ENCODE peak calls at places on chromosomes 11 and 22, in six cellular contexts. K is stimulated activated CD4-positive, alpha-beta T cell treated with anti-CD3 and anti-CD28 coated beads, Interleukin-1b, Interleukin-23, amount 100 ng/mL, for 1 hour; A is T47D; M is activated CD4-positive, alpha-beta T cell treated with anti-CD3 and anti-CD28 coated beads for 1 hour; Y is hepatic stellate cell; P is non-pigmented ciliary epithelial cell. O is an unnamed sample.
A peak's percentile ranks its signal among the peaks of the same experiment; 100 is the strongest.

GRCh38 chr11:26551186-26551801 is 20.8 kb downstream of the MUC15 start:
- DNase-seq in A (peak; percentile 49), Y (no peak), P (no peak), K (no peak), M (no peak), O (no peak)

GRCh38 chr22:49329636-49330035 is 498.0 kb downstream of the BRD1 start:
- DNase-seq in Y (no peak), M (no peak), A (no peak), K (no peak), P (no peak), O (no peak)

GRCh38 chr11:5234390-5234834 is at the start of gene HBD:
- DNase-seq in M (no peak), A (no peak), P (peak; percentile 17), K (no peak), Y (peak; percentile 69), O (peak; percentile 4)

GRCh38 chr11:80031014-80031565 is 590.3 kb upstream of the TENM4 start:
- DNase-seq in A (no peak), M (no peak), K (no peak), P (no peak), Y (no peak), O (no peak)

GRCh38 chr11:64656797-64657196 is 65.8 kb downstream of the SLC22A12 start:
- DNase-seq in A (no peak), K (no peak), Y (no peak), P (no peak), M (no peak), O (no peak)

GRCh38 chr11:45657496-45658260 is 7.7 kb downstream of the CHST1 start:
- DNase-seq in A (no peak), P (no peak), M (no peak), K (no peak), Y (no peak), O (no peak)

GRCh38 chr22:33853200-33854097 is 66.8 kb downstream of the LARGE1 start:
- DNase-seq in Y (peak; percentile 90), P (no peak), M (no peak), K (no peak), A (peak; percentile 80), O (peak; percentile 21)

GRCh38 chr11:1472180-1473005 is 14.2 kb downstream of the MOB2 start:
- DNase-seq in M (no peak), A (no peak), P (no peak), K (no peak), Y (no peak), O (no peak)

GRCh38 chr11:8715501-8715900 is 32.9 kb downstream of the RPL27A start:
- DNase-seq in Y (no peak), A (no peak), K (no peak), P (no peak), M (no peak), O (peak; percentile 51)

GRCh38 chr11:86484795-86485166 is 110.1 kb downstream of the CCDC81 start:
- DNase-seq in Y (no peak), P (no peak), A (no peak), M (no peak), K (no peak), O (peak; percentile 56)

GRCh38 chr11:1195690-1196515 is 27.0 kb upstream of the MUC5B start:
- DNase-seq in M (no peak), P (no peak), K (no peak), Y (no peak), A (no peak), O (no peak)

GRCh38 chr11:11313426-11313825 is 39.6 kb downstream of the CSNK2A3 start:
- DNase-seq in K (no peak), P (peak; percentile 4), Y (no peak), M (no peak), A (no peak), O (peak; percentile 32)

GRCh38 chr22:24157783-24158170 is 23.5 kb upstream of the SUSD2 start:
- DNase-seq in P (no peak), Y (no peak), K (no peak), A (no peak), M (no peak), O (no peak)